ENCODE peak calls at places on chromosomes 13 and 19, in six cellular contexts. One of them, this sample, is unnamed. For H3K4me1 and H3K27me3, the result is how much of the 10 kb centered on the place peaks cover.

GRCh38 chr13:106143392-106143791 is 392.1 kb downstream of the EFNB2 start:
- DNase-seq in psoas muscle: no peak
- DNase-seq in A673: no peak
- DNase-seq in upper lobe of left lung: no peak
- DNase-seq in HCT116: no peak
- DNase-seq in gastrocnemius medialis: no peak
- DNase-seq in this sample: no peak

GRCh38 chr13:73618275-73618865 is 515.8 kb downstream of the KLF12 start:
- DNase-seq in gastrocnemius medialis: no peak
- DNase-seq in psoas muscle: no peak
- DNase-seq in HCT116: no peak
- DNase-seq in A673: no peak
- DNase-seq in upper lobe of left lung: no peak
- DNase-seq in this sample: no peak

GRCh38 chr13:70723732-70724131 is 615.5 kb upstream of the KLHL1 start:
- DNase-seq in psoas muscle: no peak
- DNase-seq in gastrocnemius medialis: no peak
- DNase-seq in HCT116: no peak
- DNase-seq in upper lobe of left lung: no peak
- DNase-seq in A673: peak
- DNase-seq in this sample: no peak

GRCh38 chr13:71879129-71879535 is 12.1 kb upstream of the DACH1 start:
- DNase-seq in upper lobe of left lung: no peak
- DNase-seq in psoas muscle: no peak
- DNase-seq in HCT116: peak
- DNase-seq in A673: peak
- DNase-seq in gastrocnemius medialis: no peak
- DNase-seq in this sample: peak

GRCh38 chr19:57800696-57801095 is 14.0 kb downstream of the ZNF552 start:
- DNase-seq in upper lobe of left lung: no peak
- DNase-seq in HCT116: no peak
- DNase-seq in psoas muscle: no peak
- DNase-seq in A673: no peak
- DNase-seq in gastrocnemius medialis: no peak
- DNase-seq in this sample: no peak

GRCh38 chr19:30078381-30078910 is 136.4 kb downstream of the URI1 start:
- DNase-seq in psoas muscle: no peak
- DNase-seq in HCT116: no peak
- DNase-seq in A673: no peak
- DNase-seq in gastrocnemius medialis: no peak
- DNase-seq in upper lobe of left lung: no peak
- DNase-seq in this sample: no peak

GRCh38 chr19:4660181-4660791 is 9.9 kb downstream of the MYDGF start:
- DNase-seq in gastrocnemius medialis: no peak
- DNase-seq in upper lobe of left lung: peak
- DNase-seq in HCT116: no peak
- DNase-seq in A673: no peak
- DNase-seq in psoas muscle: no peak
- DNase-seq in this sample: peak

GRCh38 chr13:24215732-24216131 is 55.2 kb downstream of the SPATA13 start:
- DNase-seq in upper lobe of left lung: no peak
- DNase-seq in HCT116: no peak
- DNase-seq in psoas muscle: no peak
- DNase-seq in gastrocnemius medialis: no peak
- DNase-seq in A673: peak
- DNase-seq in this sample: no peak

GRCh38 chr19:50333737-50334617 is 4.8 kb upstream of the KCNC3 start:
- DNase-seq in gastrocnemius medialis: peak
- DNase-seq in A673: no peak
- DNase-seq in upper lobe of left lung: peak
- DNase-seq in HCT116: no peak
- DNase-seq in psoas muscle: peak
- DNase-seq in this sample: peak

GRCh38 chr13:21048901-21049655 is 12.3 kb downstream of the LATS2 start:
- DNase-seq in HCT116: no peak
- DNase-seq in upper lobe of left lung: no peak
- DNase-seq in psoas muscle: no peak
- DNase-seq in gastrocnemius medialis: no peak
- DNase-seq in A673: no peak
- DNase-seq in this sample: no peak

GRCh38 chr19:4780860-4781259 is 10.7 kb upstream of the FEM1A start:
- DNase-seq in psoas muscle: no peak
- DNase-seq in A673: no peak
- DNase-seq in gastrocnemius medialis: no peak
- DNase-seq in upper lobe of left lung: no peak
- DNase-seq in HCT116: no peak
- DNase-seq in this sample: no peak

GRCh38 chr13:65095697-65096096 is 2134.4 kb downstream of the PCDH9 start:
- DNase-seq in gastrocnemius medialis: no peak
- DNase-seq in upper lobe of left lung: no peak
- DNase-seq in HCT116: no peak
- DNase-seq in A673: no peak
- DNase-seq in psoas muscle: no peak
- DNase-seq in this sample: no peak

GRCh38 chr19:58037927-58038687 is 4.3 kb downstream of the ZSCAN1 start:
- DNase-seq in A673: no peak
- DNase-seq in psoas muscle: no peak
- DNase-seq in upper lobe of left lung: peak
- DNase-seq in HCT116: no peak
- DNase-seq in gastrocnemius medialis: no peak
- DNase-seq in this sample: no peak

GRCh38 chr13:95005300-95005699 is 293.0 kb upstream of the SOX21 start:
- DNase-seq in upper lobe of left lung: no peak
- DNase-seq in gastrocnemius medialis: no peak
- DNase-seq in A673: no peak
- DNase-seq in psoas muscle: no peak
- DNase-seq in HCT116: no peak
- DNase-seq in this sample: no peak

GRCh38 chr19:1269478-1270167 is 491 bp downstream of the CIRBP start:
- DNase-seq in psoas muscle: peak
- DNase-seq in HCT116: no peak
- DNase-seq in A673: peak
- DNase-seq in upper lobe of left lung: peak
- DNase-seq in gastrocnemius medialis: peak
- DNase-seq in this sample: peak

GRCh38 chr19:1267441-1268391 is 1.4 kb upstream of the CIRBP start:
- DNase-seq in HCT116: no peak
- DNase-seq in upper lobe of left lung: peak
- DNase-seq in psoas muscle: peak
- DNase-seq in A673: no peak
- DNase-seq in gastrocnemius medialis: peak
- DNase-seq in this sample: no peak

GRCh38 chr19:1269065-1269477 is at the start of gene CIRBP:
- DNase-seq in A673: peak
- DNase-seq in HCT116: peak
- DNase-seq in upper lobe of left lung: peak
- DNase-seq in gastrocnemius medialis: peak
- DNase-seq in psoas muscle: peak
- DNase-seq in this sample: peak

GRCh38 chr19:1266818-1267440 is 2.2 kb upstream of the CIRBP start:
- DNase-seq in gastrocnemius medialis: peak
- DNase-seq in A673: no peak
- DNase-seq in HCT116: no peak
- DNase-seq in psoas muscle: peak
- DNase-seq in upper lobe of left lung: peak
- DNase-seq in this sample: no peak

GRCh38 chr19:1268392-1269064 is 604 bp upstream of the CIRBP start:
- DNase-seq in A673: no peak
- DNase-seq in gastrocnemius medialis: no peak
- DNase-seq in upper lobe of left lung: peak
- DNase-seq in psoas muscle: peak
- DNase-seq in HCT116: no peak
- DNase-seq in this sample: no peak
- H3K4me1 ChIP-seq in A673: half or more
- H3K4me1 ChIP-seq in gastrocnemius medialis: half or more
- H3K4me1 ChIP-seq in upper lobe of left lung: half or more
- H3K4me1 ChIP-seq in psoas muscle: half or more
- H3K4me1 ChIP-seq in HCT116: half or more
- H3K4me1 ChIP-seq in this sample: under half

GRCh38 chr13:110328509-110328908 is 21.4 kb downstream of the COL4A2 start:
- DNase-seq in gastrocnemius medialis: no peak
- DNase-seq in A673: no peak
- DNase-seq in upper lobe of left lung: no peak
- DNase-seq in HCT116: no peak
- DNase-seq in psoas muscle: no peak
- DNase-seq in this sample: no peak
- H3K27me3 ChIP-seq in gastrocnemius medialis: under half
- H3K27me3 ChIP-seq in A673: under half
- H3K27me3 ChIP-seq in upper lobe of left lung: under half
- H3K27me3 ChIP-seq in HCT116: under half
- H3K27me3 ChIP-seq in psoas muscle: under half
- H3K27me3 ChIP-seq in this sample: under half

GRCh38 chr19:56144396-56144795 is 3.3 kb downstream of the ZNF444 start:
- DNase-seq in HCT116: no peak
- DNase-seq in gastrocnemius medialis: no peak
- DNase-seq in psoas muscle: no peak
- DNase-seq in upper lobe of left lung: no peak
- DNase-seq in A673: no peak
- DNase-seq in this sample: no peak

GRCh38 chr19:56141416-56141992 is 417 bp downstream of the ZNF444 start:
- DNase-seq in upper lobe of left lung: no peak
- DNase-seq in gastrocnemius medialis: no peak
- DNase-seq in psoas muscle: no peak
- DNase-seq in A673: no peak
- DNase-seq in HCT116: no peak
- DNase-seq in this sample: no peak

GRCh38 chr19:56142087-56142787 is 1.1 kb downstream of the ZNF444 start:
- DNase-seq in psoas muscle: no peak
- DNase-seq in A673: no peak
- DNase-seq in upper lobe of left lung: no peak
- DNase-seq in HCT116: no peak
- DNase-seq in gastrocnemius medialis: no peak
- DNase-seq in this sample: no peak

GRCh38 chr19:56144816-56145215 is 3.7 kb downstream of the ZNF444 start:
- DNase-seq in upper lobe of left lung: peak
- DNase-seq in psoas muscle: no peak
- DNase-seq in HCT116: no peak
- DNase-seq in A673: no peak
- DNase-seq in gastrocnemius medialis: no peak
- DNase-seq in this sample: no peak

DNA sequence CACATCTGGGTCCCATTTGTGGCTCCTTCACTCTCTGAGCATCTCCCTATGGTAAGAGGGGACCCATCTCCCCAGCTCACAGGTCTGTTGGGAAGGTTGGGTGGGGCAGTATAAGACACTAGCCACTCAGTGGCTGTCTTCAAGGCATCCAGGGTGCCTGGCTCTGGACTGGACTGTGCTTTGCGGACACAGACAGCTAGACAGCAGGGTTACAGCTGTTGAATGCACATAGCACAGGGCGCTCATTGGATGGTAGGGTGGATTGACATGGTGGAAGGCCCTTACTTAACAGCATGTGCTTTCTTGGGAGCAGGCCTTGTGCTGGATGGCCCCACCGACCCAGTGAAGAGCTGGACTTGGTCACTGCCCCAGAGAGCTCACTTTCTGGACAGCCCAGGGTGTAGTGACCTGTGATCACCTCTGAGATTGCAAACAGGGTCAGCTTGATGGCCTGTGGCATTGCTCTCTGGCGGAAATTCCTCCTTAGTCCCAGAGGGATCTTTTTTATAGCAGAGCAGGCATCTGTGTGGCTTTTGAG is 1.9 kb downstream of the ZNF444 start:
- DNase-seq in A673: no peak
- DNase-seq in psoas muscle: no peak
- DNase-seq in upper lobe of left lung: no peak
- DNase-seq in gastrocnemius medialis: no peak
- DNase-seq in HCT116: no peak
- DNase-seq in this sample: no peak
- H3K4me3 ChIP-seq in A673: no peak
- H3K4me3 ChIP-seq in psoas muscle: no peak
- H3K4me3 ChIP-seq in upper lobe of left lung: no peak
- H3K4me3 ChIP-seq in gastrocnemius medialis: no peak
- H3K4me3 ChIP-seq in HCT116: no peak
- H3K4me3 ChIP-seq in this sample: no peak

DNA sequence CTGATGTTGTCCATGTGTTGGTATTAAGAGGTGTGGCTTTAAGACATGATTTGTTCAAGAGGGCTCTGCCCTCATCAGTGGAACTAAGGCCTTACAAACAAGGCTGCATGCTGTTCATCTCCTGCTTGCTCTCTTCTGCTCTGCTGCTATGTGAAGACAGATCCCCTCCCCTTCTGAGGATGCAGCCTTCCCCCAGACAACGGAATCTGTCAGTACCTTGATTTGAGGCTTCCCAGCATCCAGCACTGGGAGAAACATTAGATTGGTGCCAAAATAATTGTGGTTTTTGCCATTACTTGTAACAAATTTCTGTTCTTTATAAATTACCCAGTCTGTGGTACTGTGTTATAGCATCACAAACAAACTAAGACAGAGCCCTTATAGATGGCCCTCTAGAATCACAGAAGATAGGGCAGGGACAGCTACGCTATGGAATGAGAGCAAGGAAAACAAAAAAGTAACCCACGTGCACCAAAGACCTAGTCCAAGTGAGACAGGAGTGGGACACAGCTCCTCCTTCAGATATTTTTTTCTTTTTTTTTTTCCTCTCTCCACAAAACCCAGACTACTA is 151.5 kb upstream of the RXFP2 start:
- DNase-seq in gastrocnemius medialis: no peak
- DNase-seq in upper lobe of left lung: no peak
- DNase-seq in HCT116: no peak
- DNase-seq in psoas muscle: no peak
- DNase-seq in A673: no peak
- DNase-seq in this sample: no peak
- H3K4me1 ChIP-seq in gastrocnemius medialis: under half
- H3K4me1 ChIP-seq in upper lobe of left lung: under half
- H3K4me1 ChIP-seq in HCT116: under half
- H3K4me1 ChIP-seq in psoas muscle: under half
- H3K4me1 ChIP-seq in A673: under half
- H3K4me1 ChIP-seq in this sample: under half

GRCh38 chr13:63184693-63185092 is 1769.0 kb upstream of the PCDH20 start:
- DNase-seq in upper lobe of left lung: no peak
- DNase-seq in HCT116: peak
- DNase-seq in gastrocnemius medialis: no peak
- DNase-seq in psoas muscle: no peak
- DNase-seq in A673: peak
- DNase-seq in this sample: peak

GRCh38 chr13:63190219-63190618 is 1774.6 kb upstream of the PCDH20 start:
- DNase-seq in upper lobe of left lung: no peak
- DNase-seq in gastrocnemius medialis: no peak
- DNase-seq in psoas muscle: no peak
- DNase-seq in A673: no peak
- DNase-seq in HCT116: no peak
- DNase-seq in this sample: no peak

GRCh38 chr13:63190742-63191141 is 1775.1 kb upstream of the PCDH20 start:
- DNase-seq in A673: peak
- DNase-seq in psoas muscle: no peak
- DNase-seq in HCT116: no peak
- DNase-seq in upper lobe of left lung: no peak
- DNase-seq in gastrocnemius medialis: no peak
- DNase-seq in this sample: no peak

GRCh38 chr13:63189712-63190111 is 1774.1 kb upstream of the PCDH20 start:
- DNase-seq in gastrocnemius medialis: no peak
- DNase-seq in A673: no peak
- DNase-seq in psoas muscle: no peak
- DNase-seq in HCT116: no peak
- DNase-seq in upper lobe of left lung: no peak
- DNase-seq in this sample: no peak
- H3K27me3 ChIP-seq in gastrocnemius medialis: under half
- H3K27me3 ChIP-seq in A673: under half
- H3K27me3 ChIP-seq in psoas muscle: under half
- H3K27me3 ChIP-seq in HCT116: under half
- H3K27me3 ChIP-seq in upper lobe of left lung: under half
- H3K27me3 ChIP-seq in this sample: under half